ENCODE peak calls at places on chromosomes 12 and 14, in six cellular contexts. Z is memory B cell; A is NCI-H1092 treated with DMSO at 0.1 percent for 48 hours; R is left cardiac atrium; E is Kasumi-1; O is activated T-cell treated with anti-CD3 and anti-CD28 coated beads, Interleukin-2, amount 50 U/mL, for 4 hours. U is an unnamed sample.

GRCh38 chr12:68446896-68447806 is 115.0 kb upstream of the MDM1 start:
- DNase-seq in Z (no peak), A (no peak), R (no peak), E (no peak), O (no peak), U (no peak)

GRCh38 chr14:56491299-56492285 is 88.0 kb upstream of the TMEM260 start:
- DNase-seq in Z (no peak), A (peak; percentile 68), R (no peak), E (peak; percentile 76), O (peak; percentile 10), U (peak; percentile 13)

GRCh38 chr14:33165144-33165925 is 226.7 kb downstream of the NPAS3 start:
- DNase-seq in Z (no peak), A (no peak), R (no peak), E (no peak), O (no peak), U (no peak)

GRCh38 chr12:76329163-76329562 is 19.1 kb downstream of the BBS10 start:
- DNase-seq in Z (no peak), A (no peak), R (no peak), E (no peak), O (no peak), U (no peak)

GRCh38 chr12:65656904-65657351 is 167.4 kb upstream of the HMGA2 start:
- DNase-seq in Z (no peak), A (no peak), R (no peak), E (peak; percentile 83), O (no peak), U (no peak)

GRCh38 chr12:71780207-71780822 is 25.7 kb downstream of the RAB21 start:
- DNase-seq in Z (no peak), A (peak; percentile 36), R (peak; percentile 31), E (peak; percentile 72), O (peak; percentile 27), U (no peak)

GRCh38 chr12:62537544-62537943 is 70.9 kb downstream of the MON2 start:
- DNase-seq in Z (no peak), A (no peak), R (peak; percentile 58), E (peak; percentile 62), O (no peak), U (no peak)

GRCh38 chr12:95836630-95837239 is 22.0 kb upstream of the SNRPF start:
- DNase-seq in Z (no peak), A (peak; percentile 33), R (no peak), E (no peak), O (no peak), U (no peak)

GRCh38 chr12:130775953-130776856 is 60.1 kb upstream of the RIMBP2 start:
- DNase-seq in Z (no peak), A (peak; percentile 13), R (peak; percentile 70), E (no peak), O (peak; percentile 57), U (no peak)

GRCh38 chr14:93683241-93683640 is 105.0 kb downstream of the PRIMA1 start:
- DNase-seq in Z (no peak), A (no peak), R (no peak), E (no peak), O (no peak), U (peak; percentile 6)

GRCh38 chr14:55399912-55400311 is 11.7 kb downstream of the ATG14 start:
- DNase-seq in Z (no peak), A (no peak), R (no peak), E (no peak), O (no peak), U (no peak)

GRCh38 chr12:68451261-68452091 is 119.3 kb upstream of the MDM1 start:
- DNase-seq in Z (peak; percentile 13), A (peak; percentile 44), R (peak; percentile 39), E (peak; percentile 29), O (peak; percentile 4), U (peak; percentile 28)

GRCh38 chr14:99182548-99183115 is 89.4 kb downstream of the BCL11B start:
- DNase-seq in Z (no peak), A (no peak), R (no peak), E (no peak), O (no peak), U (no peak)

GRCh38 chr14:103517626-103518415 is 4.8 kb downstream of the CKB start:
- DNase-seq in Z (no peak), A (no peak), R (peak; percentile 56), E (no peak), O (no peak), U (no peak)

GRCh38 chr12:12563529-12563928 is 866 bp upstream of the DUSP16 start:
- DNase-seq in Z (no peak), A (peak; percentile 51), R (no peak), E (no peak), O (no peak), U (no peak)

GRCh38 chr12:32100361-32100760 is 6.3 kb upstream of the BICD1 start:
- DNase-seq in Z (no peak), A (no peak), R (no peak), E (no peak), O (no peak), U (no peak)

GRCh38 chr12:119681139-119681538 is 13.2 kb downstream of the PRKAB1 start:
- DNase-seq in Z (no peak), A (no peak), R (no peak), E (no peak), O (no peak), U (no peak)

GRCh38 chr12:101570022-101570421 is 24.7 kb upstream of the MYBPC1 start:
- DNase-seq in Z (no peak), A (peak; percentile 3), R (no peak), E (peak; percentile 61), O (no peak), U (no peak)

GRCh38 chr14:62792578-62792977 is 252.7 kb downstream of the KCNH5 start:
- DNase-seq in Z (no peak), A (no peak), R (no peak), E (no peak), O (no peak), U (no peak)

GRCh38 chr14:51595831-51596472 is 55.8 kb upstream of the FRMD6 start:
- DNase-seq in Z (no peak), A (no peak), R (no peak), E (no peak), O (no peak), U (no peak)

U was measured in GM19239.